ENCODE peak calls at places on chromosomes 5 and 9, in eight cellular contexts. B is fibroblast of lung; V is activated CD4-positive, alpha-beta T cell treated with anti-CD3 and anti-CD28 coated beads for 36 hours; Z is HEK293T; N is H9; Y is nephron progenitor cell; S is neural crest cell; J is naive thymus-derived CD8-positive, alpha-beta T cell. F is an unnamed sample.

GRCh38 chr9:16112116-16112515 is 559.3 kb downstream of the CCDC171 start:
- DNase-seq in B (no peak), S (no peak), Z (no peak), J (no peak), Y (peak), N (no peak), V (no peak), F (no peak)

GRCh38 chr9:75499812-75500211 is 390.7 kb upstream of the PCSK5 start:
- DNase-seq in N (no peak), B (no peak), S (no peak), Z (no peak), V (no peak), J (no peak), Y (no peak), F (no peak)

GRCh38 chr5:143985832-143986485 is 174.0 kb downstream of the HMHB1 start:
- DNase-seq in J (no peak), B (peak), Y (no peak), Z (peak), N (no peak), S (no peak), V (no peak), F (no peak)

GRCh38 chr5:1786621-1787471 is 12.8 kb downstream of the MRPL36 start:
- DNase-seq in Y (no peak), B (no peak), N (no peak), S (no peak), Z (no peak), J (no peak), V (peak), F (no peak)

GRCh38 chr9:131530546-131530929 is 525 bp downstream of the UCK1 start:
- DNase-seq in B (peak), Y (peak), V (peak), J (no peak), S (peak), N (no peak), Z (peak), F (peak)

GRCh38 chr9:136137321-136138054 is 18.8 kb upstream of the TMEM250 start:
- DNase-seq in S (no peak), N (no peak), J (no peak), V (no peak), Y (no peak), Z (no peak), B (no peak), F (no peak)

GRCh38 chr5:174086751-174087150 is 41.2 kb downstream of the NSG2 start:
- DNase-seq in B (peak), N (no peak), Z (no peak), J (no peak), V (no peak), Y (no peak), S (no peak), F (no peak)

GRCh38 chr9:137266589-137267453 is 10.7 kb upstream of the TOR4A start:
- DNase-seq in Z (no peak), B (no peak), V (no peak), J (no peak), N (no peak), Y (no peak), S (no peak), F (no peak)

GRCh38 chr9:18554244-18554643 is 80.3 kb downstream of the ADAMTSL1 start:
- DNase-seq in N (no peak), B (no peak), V (no peak), Z (no peak), J (no peak), Y (no peak), S (no peak), F (no peak)

GRCh38 chr5:16600397-16600796 is 16.4 kb downstream of the RETREG1 start:
- DNase-seq in N (no peak), S (peak), V (no peak), Z (no peak), J (no peak), B (peak), Y (peak), F (no peak)

GRCh38 chr5:118692811-118693342 is 295.5 kb downstream of the DTWD2 start:
- DNase-seq in Z (no peak), B (no peak), N (peak), Y (peak), S (no peak), V (no peak), J (no peak), F (no peak)

GRCh38 chr9:92943062-92943616 is 4.2 kb upstream of the FGD3 start:
- DNase-seq in N (no peak), J (no peak), V (no peak), Z (no peak), Y (no peak), B (no peak), S (no peak), F (no peak)

GRCh38 chr5:178580556-178580955 is 9.6 kb downstream of the COL23A1 start:
- DNase-seq in Z (no peak), Y (no peak), V (no peak), B (no peak), J (no peak), N (no peak), S (no peak), F (no peak)

GRCh38 chr5:170632266-170632984 is 128.6 kb downstream of the KCNIP1 start:
- DNase-seq in Y (peak), J (no peak), S (peak), V (no peak), Z (no peak), B (no peak), N (peak), F (peak)

GRCh38 chr5:77607324-77607723 is 31.2 kb downstream of the OTP start:
- DNase-seq in Z (no peak), N (no peak), J (no peak), S (no peak), Y (no peak), B (no peak), V (no peak), F (no peak)

GRCh38 chr9:114923918-114924317 is 6.5 kb downstream of the TNFSF8 start:
- DNase-seq in Y (no peak), N (no peak), B (no peak), V (no peak), J (no peak), Z (no peak), S (no peak), F (no peak)

GRCh38 chr5:141919218-141920129 is 4.2 kb upstream of the DELE1 start:
- DNase-seq in Z (no peak), N (no peak), S (no peak), Y (no peak), B (no peak), V (no peak), J (no peak), F (no peak)

GRCh38 chr5:71587709-71588532 is 781 bp downstream of the MCCC2 start:
- DNase-seq in Y (no peak), J (no peak), V (peak), Z (peak), N (no peak), S (no peak), B (no peak), F (no peak)

GRCh38 chr5:173318881-173319609 is 9.2 kb downstream of the STC2 start:
- DNase-seq in S (no peak), N (no peak), V (no peak), J (no peak), B (peak), Y (no peak), Z (no peak), F (no peak)

GRCh38 chr9:80320480-80320879 is 748.7 kb downstream of the TLE4 start:
- DNase-seq in Y (no peak), V (no peak), N (no peak), B (peak), Z (no peak), J (no peak), S (no peak), F (no peak)